ENCODE peak calls at places on chromosomes 12 and 14, in five cellular contexts. One of them, this sample, is unnamed.

GRCh38 chr14:90815817-90816662 is at the start of gene TTC7B:
- DNase-seq in mesenchymal stem cell: peak; percentile 32
- DNase-seq in neuronal stem cell: peak; percentile 51
- DNase-seq in H1: no peak
- DNase-seq in IMR-90: peak; percentile 24
- DNase-seq in this sample: peak; percentile 20

GRCh38 chr12:116172224-116172849 is 105.2 kb downstream of the MED13L start:
- DNase-seq in mesenchymal stem cell: no peak
- DNase-seq in neuronal stem cell: no peak
- DNase-seq in H1: no peak
- DNase-seq in IMR-90: no peak
- DNase-seq in this sample: no peak

GRCh38 chr12:47236109-47236714 is 156.5 kb upstream of the AMIGO2 start:
- DNase-seq in mesenchymal stem cell: peak; percentile 68
- DNase-seq in neuronal stem cell: no peak
- DNase-seq in H1: no peak
- DNase-seq in IMR-90: peak; percentile 88
- DNase-seq in this sample: no peak

GRCh38 chr12:105107176-105107496 is 395 bp upstream of the WASHC4 start:
- DNase-seq in mesenchymal stem cell: peak; percentile 76
- DNase-seq in neuronal stem cell: peak; percentile 40
- DNase-seq in H1: no peak
- DNase-seq in IMR-90: peak; percentile 62
- DNase-seq in this sample: no peak

GRCh38 chr12:34298971-34299801 is 276.9 kb downstream of the ALG10 start:
- DNase-seq in mesenchymal stem cell: no peak
- DNase-seq in neuronal stem cell: no peak
- DNase-seq in H1: no peak
- DNase-seq in IMR-90: no peak
- DNase-seq in this sample: no peak

GRCh38 chr12:132766380-132767085 is 4.9 kb upstream of the ANKLE2 start:
- DNase-seq in mesenchymal stem cell: no peak
- DNase-seq in neuronal stem cell: no peak
- DNase-seq in H1: no peak
- DNase-seq in IMR-90: peak; percentile 27
- DNase-seq in this sample: no peak

GRCh38 chr12:131831021-131831571 is 2.9 kb downstream of the MMP17 start:
- DNase-seq in mesenchymal stem cell: peak; percentile 37
- DNase-seq in neuronal stem cell: no peak
- DNase-seq in H1: no peak
- DNase-seq in IMR-90: no peak
- DNase-seq in this sample: no peak

GRCh38 chr14:99481745-99482099 is 513 bp downstream of the CCNK start:
- DNase-seq in mesenchymal stem cell: peak; percentile 68
- DNase-seq in neuronal stem cell: no peak
- DNase-seq in H1: no peak
- DNase-seq in IMR-90: peak; percentile 39
- DNase-seq in this sample: peak; percentile 13

GRCh38 chr12:12872934-12873275 is 18.5 kb upstream of the GPRC5A start:
- DNase-seq in mesenchymal stem cell: peak; percentile 54
- DNase-seq in neuronal stem cell: no peak
- DNase-seq in H1: no peak
- DNase-seq in IMR-90: peak; percentile 83
- DNase-seq in this sample: no peak

GRCh38 chr12:49631336-49631907 is 8.1 kb downstream of the PRPF40B start:
- DNase-seq in mesenchymal stem cell: no peak
- DNase-seq in neuronal stem cell: no peak
- DNase-seq in H1: no peak
- DNase-seq in IMR-90: no peak
- DNase-seq in this sample: no peak

GRCh38 chr14:51188566-51189185 is 51.4 kb upstream of the TMX1 start:
- DNase-seq in mesenchymal stem cell: no peak
- DNase-seq in neuronal stem cell: no peak
- DNase-seq in H1: no peak
- DNase-seq in IMR-90: no peak
- DNase-seq in this sample: no peak

GRCh38 chr12:105640780-105641179 is 310.3 kb downstream of the C12orf75 start:
- DNase-seq in mesenchymal stem cell: peak; percentile 8
- DNase-seq in neuronal stem cell: no peak
- DNase-seq in H1: no peak
- DNase-seq in IMR-90: no peak
- DNase-seq in this sample: no peak

GRCh38 chr12:124632510-124632909 is 65.1 kb upstream of the NCOR2 start:
- DNase-seq in mesenchymal stem cell: no peak
- DNase-seq in neuronal stem cell: no peak
- DNase-seq in H1: no peak
- DNase-seq in IMR-90: no peak
- DNase-seq in this sample: no peak

GRCh38 chr12:43602738-43603137 is 50.7 kb upstream of the ADAMTS20 start:
- DNase-seq in mesenchymal stem cell: no peak
- DNase-seq in neuronal stem cell: no peak
- DNase-seq in H1: no peak
- DNase-seq in IMR-90: no peak
- DNase-seq in this sample: no peak

GRCh38 chr14:33455998-33456397 is 494.9 kb downstream of the EGLN3 start:
- DNase-seq in mesenchymal stem cell: no peak
- DNase-seq in neuronal stem cell: no peak
- DNase-seq in H1: no peak
- DNase-seq in IMR-90: no peak
- DNase-seq in this sample: no peak
- H3K14ac ChIP-seq in mesenchymal stem cell: no peak overlapping the region
- H3K14ac ChIP-seq in neuronal stem cell: no peak overlapping the region
- H3K14ac ChIP-seq in H1: no peak overlapping the region
- H3K14ac ChIP-seq in IMR-90: no peak overlapping the region
- H3K14ac ChIP-seq in this sample: no peak overlapping the region

GRCh38 chr12:9086087-9086486 is 29.6 kb downstream of the A2M start:
- DNase-seq in mesenchymal stem cell: no peak
- DNase-seq in neuronal stem cell: no peak
- DNase-seq in H1: no peak
- DNase-seq in IMR-90: no peak
- DNase-seq in this sample: no peak

GRCh38 chr12:9081667-9082243 is 34.0 kb downstream of the A2M start:
- DNase-seq in mesenchymal stem cell: no peak
- DNase-seq in neuronal stem cell: no peak
- DNase-seq in H1: no peak
- DNase-seq in IMR-90: no peak
- DNase-seq in this sample: no peak

GRCh38 chr12:9083793-9084192 is 31.9 kb downstream of the A2M start:
- DNase-seq in mesenchymal stem cell: no peak
- DNase-seq in neuronal stem cell: no peak
- DNase-seq in H1: no peak
- DNase-seq in IMR-90: no peak
- DNase-seq in this sample: no peak

GRCh38 chr12:9087087-9087835 is 28.5 kb downstream of the A2M start:
- DNase-seq in mesenchymal stem cell: no peak
- DNase-seq in neuronal stem cell: no peak
- DNase-seq in H1: no peak
- DNase-seq in IMR-90: no peak
- DNase-seq in this sample: no peak

GRCh38 chr12:9084417-9084816 is 31.3 kb downstream of the A2M start:
- DNase-seq in mesenchymal stem cell: no peak
- DNase-seq in neuronal stem cell: no peak
- DNase-seq in H1: no peak
- DNase-seq in IMR-90: no peak
- DNase-seq in this sample: no peak
- H3K36me3 ChIP-seq in mesenchymal stem cell: no peaks in the 10 kb centered on the region
- H3K36me3 ChIP-seq in neuronal stem cell: no peaks in the 10 kb centered on the region
- H3K36me3 ChIP-seq in H1: no peaks in the 10 kb centered on the region
- H3K36me3 ChIP-seq in IMR-90: no peaks in the 10 kb centered on the region
- H3K36me3 ChIP-seq in this sample: no peaks in the 10 kb centered on the region

GRCh38 chr12:6829532-6830220 is 1.5 kb downstream of the P3H3 start:
- DNase-seq in mesenchymal stem cell: peak; percentile 77
- DNase-seq in neuronal stem cell: no peak
- DNase-seq in H1: no peak
- DNase-seq in IMR-90: peak; percentile 43
- DNase-seq in this sample: no peak
- H3K14ac ChIP-seq in mesenchymal stem cell: peak overlapping the region; percentile 74
- H3K14ac ChIP-seq in neuronal stem cell: no peak overlapping the region
- H3K14ac ChIP-seq in H1: no peak overlapping the region
- H3K14ac ChIP-seq in IMR-90: peak overlapping the region; percentile 99
- H3K14ac ChIP-seq in this sample: peak overlapping the region; percentile 97

DNA sequence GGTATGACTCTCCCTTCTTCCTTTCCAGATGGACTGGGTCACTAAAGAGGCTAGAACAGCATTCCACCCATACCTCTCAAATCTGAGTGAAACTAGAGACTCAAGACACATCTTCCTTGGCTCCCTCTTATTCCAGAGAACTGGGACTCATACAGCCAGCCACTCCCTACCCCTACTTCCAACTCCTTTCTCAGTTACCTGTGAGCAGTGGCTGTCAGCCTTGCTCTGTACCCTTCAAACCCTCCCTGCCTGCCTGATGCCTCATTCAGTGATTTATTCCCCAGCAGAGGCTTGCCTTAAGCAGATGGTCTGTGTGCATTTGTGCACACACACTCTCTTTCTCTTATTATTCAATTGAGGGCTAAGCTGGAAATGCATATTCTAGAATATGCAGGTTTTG is 14.6 kb downstream of the GPR84 start:
- DNase-seq in mesenchymal stem cell: no peak
- DNase-seq in neuronal stem cell: no peak
- DNase-seq in H1: no peak
- DNase-seq in IMR-90: no peak
- DNase-seq in this sample: no peak
- H3K36me3 ChIP-seq in mesenchymal stem cell: peaks cover 48% of the 10 kb centered on the region
- H3K36me3 ChIP-seq in neuronal stem cell: peaks cover 9% of the 10 kb centered on the region
- H3K36me3 ChIP-seq in H1: peaks cover 23% of the 10 kb centered on the region
- H3K36me3 ChIP-seq in IMR-90: peaks cover 47% of the 10 kb centered on the region
- H3K36me3 ChIP-seq in this sample: peaks cover 15% of the 10 kb centered on the region

DNA sequence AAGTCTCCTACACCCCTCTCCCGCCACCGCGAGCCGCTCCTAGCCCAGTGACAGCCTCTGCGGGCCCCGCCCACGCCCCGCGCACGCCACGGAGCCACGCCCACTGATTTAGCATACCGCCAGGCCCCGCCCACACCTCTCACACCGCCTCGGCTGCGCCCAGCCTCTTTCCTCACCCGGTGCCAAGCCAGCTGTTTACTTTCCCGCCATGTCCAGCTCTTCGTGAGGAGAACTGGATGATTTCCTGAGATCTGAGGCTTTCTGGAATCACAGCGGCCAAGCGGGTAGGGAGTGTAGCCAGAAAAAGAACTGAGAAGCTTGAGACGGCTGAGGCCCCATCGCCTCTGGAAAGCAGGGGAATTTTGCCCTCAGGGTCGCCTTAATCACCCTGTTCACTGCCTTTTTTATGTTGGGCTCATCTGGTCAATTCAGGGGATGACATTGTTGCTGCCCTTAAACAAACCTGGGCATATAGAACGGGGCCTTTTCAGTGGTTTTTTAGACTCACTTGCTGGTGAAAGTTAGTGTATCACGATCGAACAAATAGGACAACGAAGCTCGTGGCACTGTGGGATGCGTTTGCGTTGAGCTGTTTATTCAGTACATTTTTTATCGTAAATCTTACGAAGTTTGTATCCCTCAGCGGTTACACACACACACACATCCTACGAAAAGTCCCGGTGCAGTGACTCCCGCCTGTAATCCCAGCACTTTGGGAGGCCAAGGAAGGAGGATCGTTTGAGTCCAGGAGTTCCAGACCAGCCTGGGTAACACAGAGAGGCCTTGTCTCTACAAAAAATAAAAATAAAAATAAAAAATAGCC is at the start of gene RNF212B:
- DNase-seq in mesenchymal stem cell: peak; percentile 69
- DNase-seq in neuronal stem cell: peak; percentile 75
- DNase-seq in H1: peak; percentile 64
- DNase-seq in IMR-90: peak; percentile 44
- DNase-seq in this sample: peak; percentile 88
- H3K14ac ChIP-seq in mesenchymal stem cell: no peak within 1 kb of the TSS
- H3K14ac ChIP-seq in neuronal stem cell: no peak within 1 kb of the TSS
- H3K14ac ChIP-seq in H1: no peak within 1 kb of the TSS
- H3K14ac ChIP-seq in IMR-90: no peak within 1 kb of the TSS
- H3K14ac ChIP-seq in this sample: no peak within 1 kb of the TSS

DNA sequence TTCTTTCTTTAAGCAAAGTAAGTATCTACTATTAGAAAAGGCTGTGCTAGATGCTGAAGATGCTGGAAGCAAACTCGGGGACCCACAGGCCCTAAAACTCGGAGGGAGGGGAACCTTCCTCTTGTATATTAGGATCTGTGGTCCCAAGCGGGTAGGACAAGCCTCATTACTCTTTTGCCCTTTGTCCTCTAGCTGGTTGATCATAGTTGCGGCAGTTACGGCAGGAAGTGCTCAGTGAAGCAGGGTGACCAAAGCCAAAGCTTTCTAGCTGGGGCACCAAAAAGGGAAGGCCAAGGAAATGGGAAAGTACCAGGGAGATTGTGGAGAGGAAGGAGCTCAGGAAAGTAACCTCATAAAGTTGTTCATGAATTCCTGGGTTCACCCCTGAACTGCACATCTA is 76.3 kb downstream of the SCFD1 start:
- DNase-seq in mesenchymal stem cell: no peak
- DNase-seq in neuronal stem cell: no peak
- DNase-seq in H1: no peak
- DNase-seq in IMR-90: no peak
- DNase-seq in this sample: no peak
- H3K36me3 ChIP-seq in mesenchymal stem cell: peaks cover 10% of the 10 kb centered on the region
- H3K36me3 ChIP-seq in neuronal stem cell: peaks cover 5% of the 10 kb centered on the region
- H3K36me3 ChIP-seq in H1: peaks cover 7% of the 10 kb centered on the region
- H3K36me3 ChIP-seq in IMR-90: peaks cover 17% of the 10 kb centered on the region
- H3K36me3 ChIP-seq in this sample: peaks cover 14% of the 10 kb centered on the region

DNA sequence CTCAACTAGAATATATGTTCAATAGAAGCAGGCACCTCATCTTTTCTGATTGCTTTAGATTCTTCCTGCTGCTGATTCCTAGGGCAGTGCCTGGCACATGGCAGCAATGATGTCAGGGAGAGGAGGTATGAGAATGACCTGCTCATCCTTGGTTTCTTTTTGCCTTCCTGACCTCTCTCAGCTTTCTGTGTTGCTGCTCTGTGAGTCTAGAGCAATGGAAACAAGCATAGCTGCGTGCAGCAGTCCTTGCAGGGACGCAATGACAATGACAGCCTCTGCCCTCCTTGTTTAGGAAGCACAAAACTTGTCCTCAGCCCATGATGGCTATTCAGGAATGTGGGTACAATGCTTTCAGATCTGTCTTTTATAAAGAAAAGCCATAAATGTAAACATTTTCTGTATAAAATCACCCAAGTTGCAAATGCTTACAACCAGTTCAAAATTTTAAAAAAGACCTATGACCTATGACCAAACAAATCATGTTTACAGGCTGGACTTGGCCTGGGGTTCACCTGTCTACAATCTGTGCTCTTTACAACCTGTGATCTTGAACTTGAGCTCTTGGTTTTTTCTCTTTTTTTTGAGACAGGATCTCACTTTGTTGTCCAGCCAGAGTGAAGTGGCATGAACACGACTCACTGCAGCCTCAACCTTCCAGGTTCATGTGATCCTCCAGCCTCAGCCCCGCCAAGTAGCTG is 549.4 kb upstream of the ATP2B1 start:
- DNase-seq in mesenchymal stem cell: no peak
- DNase-seq in neuronal stem cell: no peak
- DNase-seq in H1: no peak
- DNase-seq in IMR-90: no peak
- DNase-seq in this sample: no peak
- H3K14ac ChIP-seq in mesenchymal stem cell: no peak overlapping the region
- H3K14ac ChIP-seq in neuronal stem cell: no peak overlapping the region
- H3K14ac ChIP-seq in H1: no peak overlapping the region
- H3K14ac ChIP-seq in IMR-90: no peak overlapping the region
- H3K14ac ChIP-seq in this sample: no peak overlapping the region